ENCODE peak calls at places on chromosomes 13 and 19, in six cellular contexts. E is neural progenitor cell, S is tibial nerve, G is left ventricle myocardium inferior, K is fibroblast of lung, A is heart left ventricle. R is an unnamed sample. For H3K4me1, the result is how much of the 10 kb centered on the place peaks cover.

GRCh38 chr19:540867-541637 is 2.8 kb upstream of the GZMM start:
- DNase-seq in E (no peak), K (no peak), G (no peak), S (no peak), A (no peak), R (no peak)

GRCh38 chr19:32039446-32039845 is 306.0 kb upstream of the ZNF507 start:
- DNase-seq in K (no peak), E (no peak), A (no peak), S (no peak), G (no peak), R (no peak)

GRCh38 chr19:51022526-51022925 is 3.0 kb upstream of the KLK10 start:
- DNase-seq in E (no peak), K (no peak), A (no peak), S (no peak), G (no peak), R (no peak)

GRCh38 chr19:48896191-48896720 is 2.3 kb downstream of the TULP2 start:
- DNase-seq in A (peak), E (peak), G (peak), S (peak), K (peak), R (no peak)

GRCh38 chr13:109595466-109595865 is 190.9 kb downstream of the IRS2 start:
- DNase-seq in E (no peak), K (peak), A (no peak), S (no peak), G (no peak), R (no peak)

GRCh38 chr13:98672947-98673545 is 79.4 kb downstream of the SLC15A1 start:
- DNase-seq in E (peak), A (peak), K (peak), G (peak), S (peak), R (peak)

GRCh38 chr13:30156826-30157615 is 150.3 kb downstream of the KATNAL1 start:
- DNase-seq in K (no peak), E (no peak), S (no peak), A (no peak), G (no peak), R (no peak)

GRCh38 chr13:113917096-113917495 is 53.2 kb upstream of the GAS6 start:
- DNase-seq in S (no peak), A (no peak), K (no peak), E (no peak), G (no peak), R (peak)

GRCh38 chr13:38417727-38418126 is 68.1 kb downstream of the UFM1 start:
- DNase-seq in G (no peak), K (peak), S (no peak), E (peak), A (no peak), R (peak)

GRCh38 chr13:23867027-23867491 is 22.1 kb downstream of the MIPEP start:
- DNase-seq in G (no peak), K (peak), A (no peak), S (no peak), E (peak), R (no peak)

GRCh38 chr13:43786766-43787517 is at the start of gene ENOX1:
- DNase-seq in K (peak), A (peak), S (no peak), G (peak), E (peak), R (peak)

GRCh38 chr13:78601886-78602560 is 1.3 kb downstream of the POU4F1 start:
- DNase-seq in G (no peak), A (no peak), S (no peak), E (no peak), K (no peak), R (no peak)

GRCh38 chr13:77507931-77508776 is 27.4 kb upstream of the SCEL start:
- DNase-seq in G (no peak), E (no peak), S (no peak), K (peak), A (no peak), R (no peak)

GRCh38 chr13:105165449-105166125 is 1369.9 kb downstream of the EFNB2 start:
- DNase-seq in A (no peak), S (no peak), E (no peak), K (no peak), G (no peak), R (no peak)

GRCh38 chr13:22077764-22078163 is 406.9 kb downstream of the FGF9 start:
- DNase-seq in G (no peak), K (no peak), E (no peak), S (no peak), A (no peak), R (no peak)
- H3K27ac ChIP-seq in G (no peak), K (no peak), E (no peak), S (no peak), A (no peak), R (no peak)

GRCh38 chr19:46529622-46530451 is 34.2 kb upstream of the PNMA8B start:
- DNase-seq in A (peak), K (peak), G (peak), S (peak), E (peak), R (peak)
- H3K4me1 ChIP-seq in A (under half), K (under half), G (under half), S (under half), E (under half), R (under half)

DNA sequence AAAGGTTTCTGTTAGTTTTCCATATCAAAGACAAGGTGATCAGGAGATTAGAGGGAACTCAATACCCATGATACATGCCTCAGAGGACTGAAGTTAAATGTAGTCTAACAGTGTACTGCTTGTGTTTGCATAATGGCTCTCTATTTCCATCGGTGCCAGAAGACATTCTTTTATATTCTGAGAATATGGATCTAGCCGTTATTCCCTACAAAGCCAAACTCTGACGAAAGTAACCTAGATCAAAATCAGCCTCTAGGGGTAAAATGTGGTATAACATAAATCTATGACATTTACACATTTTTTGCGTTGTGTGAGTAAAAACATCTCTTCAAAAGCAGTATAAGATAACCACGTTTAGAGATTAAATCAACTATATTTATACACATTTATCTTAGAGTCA is 2232.7 kb downstream of the PCDH9 start:
- DNase-seq in S (no peak), K (no peak), E (no peak), G (no peak), A (no peak), R (no peak)
- H3K27ac ChIP-seq in S (no peak), K (no peak), E (no peak), G (no peak), A (no peak), R (no peak)

DNA sequence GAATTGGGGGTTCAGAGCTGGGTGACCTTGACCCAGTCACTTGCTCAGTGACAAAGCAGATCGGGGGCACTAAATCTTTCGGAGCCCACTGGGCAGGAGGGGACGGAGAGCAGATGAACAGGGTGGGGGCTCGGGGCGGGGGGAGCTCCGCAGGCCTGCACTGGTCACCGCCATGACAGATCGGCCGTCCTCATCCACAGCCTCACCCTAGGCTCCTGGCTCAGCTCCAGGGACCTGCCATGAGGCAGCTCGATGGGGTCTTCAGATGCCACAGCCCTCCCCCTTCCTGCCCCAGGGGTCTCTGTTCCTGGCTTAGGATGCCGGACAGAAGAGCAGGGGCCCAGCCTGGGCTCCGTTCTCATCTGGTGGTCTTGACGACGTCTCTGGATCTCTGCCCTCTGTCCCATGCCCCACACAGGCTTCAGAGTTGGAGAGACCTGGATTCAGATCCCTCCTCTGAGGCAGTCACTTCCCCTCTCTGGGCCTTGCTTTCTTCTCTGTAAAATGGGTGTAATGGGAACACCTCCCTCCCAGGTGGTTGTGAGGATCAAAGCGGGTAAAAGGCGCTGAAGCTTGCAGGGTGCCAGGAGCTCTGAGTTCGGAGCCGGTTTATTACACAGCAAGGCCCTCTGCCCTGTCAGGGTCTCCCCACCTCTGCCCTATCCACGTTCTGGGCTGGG is 3.0 kb downstream of the KDM4B start:
- DNase-seq in G (no peak), E (no peak), A (no peak), K (no peak), S (no peak), R (no peak)
- H3K4me1 ChIP-seq in G (half or more), E (under half), A (under half), K (under half), S (under half), R (under half)

GRCh38 chr13:46134961-46135522 is 30.2 kb upstream of the CPB2 start:
- DNase-seq in E (peak), A (no peak), G (no peak), K (peak), S (no peak), R (no peak)

GRCh38 chr13:46131705-46132104 is 26.9 kb upstream of the CPB2 start:
- DNase-seq in K (no peak), G (no peak), A (no peak), S (no peak), E (no peak), R (no peak)

GRCh38 chr13:46136688-46137087 is 31.9 kb upstream of the CPB2 start:
- DNase-seq in K (no peak), E (no peak), A (no peak), S (no peak), G (no peak), R (no peak)

GRCh38 chr13:46132109-46132508 is 27.3 kb upstream of the CPB2 start:
- DNase-seq in A (no peak), E (no peak), S (no peak), K (no peak), G (no peak), R (no peak)

DNA sequence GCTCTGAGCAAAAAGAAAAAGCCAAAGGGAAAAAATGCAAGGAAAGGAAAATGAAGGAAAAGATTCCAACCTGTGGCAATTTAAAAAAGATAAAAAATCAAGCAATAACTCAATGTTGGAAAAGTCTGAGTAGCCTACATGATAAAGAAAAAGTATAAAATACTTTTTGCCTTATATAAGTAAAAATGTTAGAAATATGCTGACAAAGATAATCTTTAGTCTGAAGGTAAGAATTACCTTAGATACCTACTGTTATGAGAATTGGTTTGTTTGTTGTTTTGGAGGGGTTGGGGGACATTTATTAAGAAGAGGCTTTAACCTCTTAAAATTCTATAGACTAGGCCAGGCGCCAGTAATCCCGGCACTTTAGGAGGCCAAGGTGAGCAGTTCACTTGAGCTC is 29.7 kb upstream of the CPB2 start:
- DNase-seq in A (no peak), K (no peak), G (no peak), E (no peak), S (no peak), R (no peak)
- H3K27ac ChIP-seq in A (no peak), K (no peak), G (no peak), E (no peak), S (no peak), R (no peak)

GRCh38 chr13:40571338-40571737 is 95.1 kb downstream of the FOXO1 start:
- DNase-seq in G (no peak), K (no peak), E (no peak), S (no peak), A (no peak), R (no peak)
- H3K4me1 ChIP-seq in G (half or more), K (under half), E (under half), S (under half), A (under half), R (under half)

GRCh38 chr13:112869202-112870061 is 99.6 kb upstream of the MCF2L start:
- DNase-seq in E (no peak), K (peak), A (no peak), S (no peak), G (no peak), R (no peak)

GRCh38 chr13:112870737-112871287 is 98.2 kb upstream of the MCF2L start:
- DNase-seq in S (no peak), A (no peak), K (no peak), E (no peak), G (no peak), R (no peak)

GRCh38 chr13:112873851-112874750 is 94.9 kb upstream of the MCF2L start:
- DNase-seq in G (peak), E (peak), A (peak), K (peak), S (peak), R (peak)

GRCh38 chr13:112870062-112870352 is 99.0 kb upstream of the MCF2L start:
- DNase-seq in G (no peak), A (no peak), E (no peak), S (no peak), K (no peak), R (no peak)

GRCh38 chr13:112871742-112872141 is 97.3 kb upstream of the MCF2L start:
- DNase-seq in E (no peak), A (no peak), S (no peak), K (no peak), G (no peak), R (no peak)
- H3K27ac ChIP-seq in E (no peak), A (no peak), S (no peak), K (no peak), G (no peak), R (no peak)

R was measured in SJSA1.